ENCODE peak calls at places on chromosome 5, in five cellular contexts. S is GM10248; R is NCI-H1092 treated with DMSO at 0.1 percent for 48 hours; A is fibroblast of the conjunctiva; V is activated naive CD4-positive, alpha-beta T cell treated with anti-CD3 and anti-CD28 coated beads for 36 hours. Z is an unnamed sample.

GRCh38 chr5:112967520-112968083 is 9.0 kb upstream of the DCP2 start:
- DNase-seq in R (no peak), V (no peak), A (no peak), S (no peak), Z (no peak)

GRCh38 chr5:98709681-98710080 is 63.8 kb upstream of the RGMB start:
- DNase-seq in A (no peak), S (no peak), V (no peak), R (no peak), Z (no peak)

GRCh38 chr5:136006767-136007251 is 22.0 kb upstream of the TGFBI start:
- DNase-seq in S (no peak), V (no peak), R (no peak), A (no peak), Z (no peak)

GRCh38 chr5:112165897-112166737 is 253.0 kb downstream of the EPB41L4A start:
- DNase-seq in A (no peak), S (no peak), R (no peak), V (no peak), Z (no peak)

GRCh38 chr5:124962735-124963134 is 216.3 kb upstream of the ZNF608 start:
- DNase-seq in R (no peak), A (no peak), V (no peak), S (no peak), Z (no peak)

GRCh38 chr5:6827815-6828214 is 114.6 kb downstream of the TENT4A start:
- DNase-seq in A (no peak), V (peak), S (peak), R (no peak), Z (peak)

GRCh38 chr5:178236126-178236525 is 3.5 kb upstream of the PHYKPL start:
- DNase-seq in R (no peak), S (no peak), A (no peak), V (no peak), Z (no peak)

GRCh38 chr5:158276692-158277091 is 417.7 kb upstream of the CLINT1 start:
- DNase-seq in S (no peak), R (no peak), V (no peak), A (no peak), Z (no peak)

GRCh38 chr5:138945421-138946240 is 70.5 kb upstream of the LRRTM2 start:
- DNase-seq in A (no peak), V (no peak), S (no peak), R (no peak), Z (no peak)

GRCh38 chr5:67474597-67475238 is 278.1 kb upstream of the CD180 start:
- DNase-seq in A (no peak), V (no peak), S (no peak), R (no peak), Z (no peak)

GRCh38 chr5:161548472-161549094 is 2.1 kb upstream of the GABRB2 start:
- DNase-seq in R (no peak), A (no peak), V (no peak), S (no peak), Z (no peak)

GRCh38 chr5:36570268-36570667 is 36.1 kb upstream of the SLC1A3 start:
- DNase-seq in A (no peak), R (no peak), S (no peak), V (no peak), Z (no peak)

GRCh38 chr5:317086-317811 is 4.3 kb upstream of the AHRR start:
- DNase-seq in A (peak), V (peak), S (peak), R (peak), Z (peak)